ENCODE peak calls at places on chromosome 20, in seven cellular contexts. G is stimulated activated CD8-positive, alpha-beta memory T cell treated with anti-CD3 and anti-CD28 coated beads, Interleukin-15, amount 100 ng/mL, for 24 hours; N is fibroblast of lung; L is stimulated activated CD4-positive, alpha-beta T cell treated with anti-CD3 and anti-CD28 coated beads, Interleukin-15, amount 100 ng/mL, for 24 hours; A is fibroblast of the conjunctiva; T is fibroblast of mammary gland; V is heart right ventricle. D is an unnamed sample.
A peak's percentile ranks its signal among the peaks of the same experiment; 100 is the strongest.

GRCh38 chr20:40257763-40258162 is 431.3 kb downstream of the MAFB start:
- DNase-seq in G (no peak), T (no peak), A (no peak), L (no peak), V (no peak), N (no peak), D (no peak)

GRCh38 chr20:24773751-24774201 is 175.3 kb upstream of the CST7 start:
- DNase-seq in N (peak; percentile 98), A (peak; percentile 2), V (no peak), L (peak; percentile 12), G (no peak), T (peak; percentile 90), D (peak; percentile 48)

GRCh38 chr20:2759143-2759542 is 41.3 kb downstream of the CPXM1 start:
- DNase-seq in A (no peak), N (no peak), L (no peak), T (no peak), V (no peak), G (no peak), D (no peak)

GRCh38 chr20:47274449-47275108 is 81.9 kb downstream of the ZMYND8 start:
- DNase-seq in L (peak; percentile 39), N (peak; percentile 97), V (no peak), T (peak; percentile 98), A (peak; percentile 87), G (no peak), D (peak; percentile 60)

GRCh38 chr20:9916776-9917175 is 77.9 kb upstream of the PAK5 start:
- DNase-seq in A (no peak), G (no peak), N (peak; percentile 11), T (no peak), L (no peak), V (no peak), D (no peak)

GRCh38 chr20:54069501-54069971 is 858 bp downstream of the BCAS1 start:
- DNase-seq in A (no peak), V (no peak), N (peak; percentile 12), L (no peak), G (no peak), T (no peak), D (no peak)

GRCh38 chr20:49386848-49387605 is 95.4 kb downstream of the KCNB1 start:
- DNase-seq in L (no peak), A (no peak), G (no peak), V (no peak), N (no peak), T (no peak), D (no peak)

GRCh38 chr20:36314734-36315544 is 8.8 kb downstream of the DLGAP4 start:
- DNase-seq in V (no peak), T (no peak), A (no peak), L (no peak), N (no peak), G (no peak), D (no peak)

GRCh38 chr20:57709823-57710799 is at the start of gene PMEPA1:
- DNase-seq in N (peak; percentile 96), T (peak; percentile 90), A (peak; percentile 81), L (peak; percentile 94), V (peak; percentile 94), G (peak; percentile 73), D (peak; percentile 94)

GRCh38 chr20:29873946-29874345 is 1383.5 kb upstream of the DEFB115 start:
- DNase-seq in L (peak; percentile 46), G (no peak), T (peak; percentile 51), A (peak; percentile 21), N (peak; percentile 49), V (no peak), D (peak; percentile 36)

GRCh38 chr20:44015733-44016103 is 101.1 kb downstream of the TOX2 start:
- DNase-seq in V (no peak), A (no peak), L (no peak), G (no peak), N (no peak), T (no peak), D (no peak)

GRCh38 chr20:54040528-54040927 is 29.9 kb downstream of the BCAS1 start:
- DNase-seq in G (no peak), T (no peak), L (no peak), N (no peak), V (no peak), A (no peak), D (no peak)

GRCh38 chr20:37994512-37994911 is 38.7 kb downstream of the TTI1 start:
- DNase-seq in T (peak; percentile 75), N (peak; percentile 89), L (no peak), G (no peak), A (peak; percentile 30), V (no peak), D (no peak)

GRCh38 chr20:47792021-47792618 is 6.8 kb upstream of the SULF2 start:
- DNase-seq in V (peak; percentile 85), A (peak; percentile 93), T (peak; percentile 98), N (peak; percentile 98), L (no peak), G (no peak), D (no peak)

GRCh38 chr20:43926691-43927090 is 12.0 kb downstream of the TOX2 start:
- DNase-seq in V (no peak), T (no peak), N (no peak), A (no peak), G (no peak), L (no peak), D (no peak)

GRCh38 chr20:38225900-38226263 is 34.7 kb downstream of the KIAA1755 start:
- DNase-seq in G (no peak), V (no peak), T (no peak), A (no peak), N (no peak), L (no peak), D (no peak)